ENCODE peak calls at places on chromosomes 7 and 10, in five cellular contexts. T, I, H, V and G are unnamed samples.

GRCh38 chr10:89384474-89385324 is 6.8 kb downstream of the IFIT1B start:
- DNase-seq in I (peak), H (no peak), V (no peak), T (no peak), G (no peak)

GRCh38 chr7:137094-137861 is 55.1 kb upstream of the FAM20C start:
- DNase-seq in H (no peak), V (no peak), T (peak), I (no peak), G (no peak)

GRCh38 chr10:35336084-35336831 is at the start of gene CCNY:
- DNase-seq in T (peak), H (peak), V (peak), I (peak), G (peak)

GRCh38 chr7:47000561-47000960 is 581.4 kb downstream of the TNS3 start:
- DNase-seq in I (no peak), V (no peak), T (no peak), H (no peak), G (no peak)

GRCh38 chr10:48453451-48454301 is 147.2 kb downstream of the MAPK8 start:
- DNase-seq in V (no peak), T (no peak), I (no peak), H (no peak), G (no peak)

GRCh38 chr10:30510184-30510931 is 76.4 kb downstream of the MAP3K8 start:
- DNase-seq in T (no peak), H (peak), V (no peak), I (no peak), G (peak)

GRCh38 chr7:51055039-51055840 is 261.4 kb downstream of the COBL start:
- DNase-seq in H (no peak), T (no peak), I (no peak), V (no peak), G (no peak)

GRCh38 chr10:119190954-119191619 is 12.5 kb upstream of the PRDX3 start:
- DNase-seq in T (no peak), H (no peak), V (no peak), I (no peak), G (no peak)

GRCh38 chr10:120897343-120897742 is 46.2 kb downstream of the WDR11 start:
- DNase-seq in H (no peak), I (no peak), T (no peak), V (no peak), G (no peak)

GRCh38 chr7:113087278-113087998 is 811 bp upstream of the GPR85 start:
- DNase-seq in H (peak), T (no peak), I (no peak), V (no peak), G (peak)

GRCh38 chr10:98391578-98391991 is 23.4 kb downstream of the PYROXD2 start:
- DNase-seq in T (peak), I (no peak), H (no peak), V (no peak), G (no peak)

GRCh38 chr7:131159961-131160361 is 167.7 kb upstream of the MKLN1 start:
- DNase-seq in T (no peak), I (no peak), H (peak), V (no peak), G (peak)

GRCh38 chr10:124262249-124262865 is 156.4 kb downstream of the OAT start:
- DNase-seq in V (no peak), H (no peak), T (no peak), I (no peak), G (no peak)

GRCh38 chr10:8369666-8370065 is 315.2 kb downstream of the GATA3 start:
- DNase-seq in I (no peak), H (peak), V (no peak), T (no peak), G (no peak)

GRCh38 chr7:135728136-135728669 is at the start of gene SLC13A4:
- DNase-seq in I (no peak), H (no peak), T (no peak), V (no peak), G (no peak)

GRCh38 chr7:156639426-156640256 is 933 bp upstream of the RNF32 start:
- DNase-seq in I (no peak), H (peak), T (no peak), V (no peak), G (no peak)

GRCh38 chr10:71344916-71345557 is 26.0 kb downstream of the SLC29A3 start:
- DNase-seq in T (no peak), V (no peak), H (no peak), I (no peak), G (peak)

GRCh38 chr7:389911-390601 is 100.1 kb downstream of the FOXL3 start:
- DNase-seq in T (peak), V (no peak), H (no peak), I (no peak), G (no peak)

GRCh38 chr7:23476286-23477169 is 6.2 kb upstream of the IGF2BP3 start:
- DNase-seq in I (no peak), T (no peak), H (no peak), V (no peak), G (no peak)

GRCh38 chr7:74671573-74671972 is 14.1 kb downstream of the GTF2I start:
- DNase-seq in I (no peak), V (no peak), H (no peak), T (no peak), G (no peak)

GRCh38 chr7:576524-577277 is 57.1 kb upstream of the PDGFA start:
- DNase-seq in V (no peak), I (no peak), T (no peak), H (no peak), G (no peak)

GRCh38 chr10:7030134-7030855 is 380.5 kb downstream of the SFMBT2 start:
- DNase-seq in T (no peak), H (no peak), V (no peak), I (no peak), G (no peak)

GRCh38 chr10:48670978-48671913 is 13.4 kb upstream of the WDFY4 start:
- DNase-seq in V (no peak), T (no peak), I (no peak), H (no peak), G (no peak)

GRCh38 chr7:134905375-134905774 is 80.9 kb upstream of the AGBL3 start:
- DNase-seq in T (peak), V (no peak), H (peak), I (no peak), G (peak)

GRCh38 chr10:18469125-18469524 is 182.3 kb downstream of the NSUN6 start:
- DNase-seq in T (no peak), H (no peak), I (no peak), V (no peak), G (no peak)

GRCh38 chr10:19815478-19816419 is 483 bp upstream of the PLXDC2 start:
- DNase-seq in T (peak), H (peak), I (no peak), V (no peak), G (peak)

GRCh38 chr7:135385209-135385608 is 124.7 kb downstream of the CNOT4 start:
- DNase-seq in H (peak), I (no peak), V (no peak), T (peak), G (peak)

GRCh38 chr7:20395494-20395893 is 64.8 kb downstream of the ITGB8 start:
- DNase-seq in V (no peak), T (no peak), I (no peak), H (no peak), G (no peak)

GRCh38 chr7:33143996-33144718 is 14.8 kb downstream of the BBS9 start:
- DNase-seq in V (no peak), T (no peak), I (no peak), H (peak), G (no peak)

GRCh38 chr7:29841926-29842671 is 35.8 kb downstream of the WIPF3 start:
- DNase-seq in H (no peak), V (no peak), I (no peak), T (no peak), G (peak)

GRCh38 chr7:121039510-121039822 is 51.0 kb downstream of the CPED1 start:
- DNase-seq in T (no peak), H (no peak), V (no peak), I (no peak), G (no peak)

GRCh38 chr7:39413866-39414668 is 152.1 kb upstream of the YAE1 start:
- DNase-seq in T (peak), I (no peak), H (peak), V (no peak), G (peak)

GRCh38 chr10:19505320-19506092 is 310.7 kb upstream of the PLXDC2 start:
- DNase-seq in V (no peak), T (no peak), I (no peak), H (no peak), G (peak)

GRCh38 chr10:4242561-4243035 is 457.6 kb upstream of the KLF6 start:
- DNase-seq in H (peak), T (no peak), V (no peak), I (no peak), G (peak)

GRCh38 chr7:90613088-90613498 is 17.0 kb downstream of the CDK14 start:
- DNase-seq in T (no peak), I (no peak), H (peak), V (no peak), G (no peak)

GRCh38 chr7:151773795-151774194 is 103.1 kb downstream of the PRKAG2 start:
- DNase-seq in V (no peak), I (no peak), T (no peak), H (no peak), G (no peak)

GRCh38 chr10:129888784-129889616 is 75.1 kb downstream of the EBF3 start:
- DNase-seq in H (peak), V (peak), I (no peak), T (peak), G (peak)

GRCh38 chr10:112834661-112835060 is 115.4 kb upstream of the TCF7L2 start:
- DNase-seq in T (peak), I (no peak), H (no peak), V (no peak), G (no peak)

GRCh38 chr7:149723082-149723767 is 50.2 kb downstream of the ZNF467 start:
- DNase-seq in T (no peak), H (no peak), V (no peak), I (no peak), G (no peak)